ENCODE peak calls at places on chromosomes 11 and 22, in seven cellular contexts. A is upper lobe of right lung; G is prostate gland; W is CD8-positive, alpha-beta memory T cell; I is hepatocyte; L is gastrocnemius medialis; R is psoas muscle. Z is an unnamed sample. For H3K9me3 and H3K36me3, the result is how much of the 10 kb centered on the place peaks cover.

GRCh38 chr22:46352691-46353386 is 17.3 kb downstream of the TRMU start:
- DNase-seq in A (peak), R (peak), I (peak), W (no peak), G (peak), L (peak), Z (no peak)

GRCh38 chr11:66857234-66857926 is 516 bp downstream of the LRFN4 start:
- DNase-seq in I (peak), L (no peak), W (no peak), R (no peak), A (no peak), G (no peak), Z (no peak)

GRCh38 chr11:95599959-95600586 is 189.5 kb downstream of the FAM76B start:
- DNase-seq in R (no peak), L (no peak), W (no peak), A (no peak), G (no peak), I (no peak), Z (no peak)

GRCh38 chr11:3808846-3809623 is 675 bp downstream of the PGAP2 start:
- DNase-seq in I (peak), A (no peak), G (peak), R (no peak), W (peak), L (peak), Z (no peak)

GRCh38 chr22:36365020-36365411 is 22.8 kb downstream of the MYH9 start:
- DNase-seq in W (peak), L (no peak), I (peak), G (no peak), R (peak), A (no peak), Z (no peak)

GRCh38 chr11:21783954-21784353 is 408.9 kb upstream of the ANO5 start:
- DNase-seq in G (no peak), I (no peak), R (no peak), L (no peak), W (no peak), A (no peak), Z (no peak)

GRCh38 chr11:47276923-47277322 is 7.0 kb downstream of the MADD start:
- DNase-seq in A (no peak), L (no peak), G (no peak), R (no peak), I (no peak), W (no peak), Z (no peak)

GRCh38 chr11:62707277-62707771 is at the start of the genes BSCL2 and GNG3:
- DNase-seq in W (no peak), A (peak), G (no peak), L (no peak), I (peak), R (no peak), Z (peak)

GRCh38 chr22:23632178-23632577 is at the start of gene DRICH1:
- DNase-seq in I (no peak), G (no peak), A (no peak), L (no peak), R (no peak), W (peak), Z (no peak)

GRCh38 chr11:65041206-65042035 is at the start of gene SAC3D1:
- DNase-seq in G (no peak), W (no peak), R (no peak), A (peak), I (peak), L (no peak), Z (peak)

DNA sequence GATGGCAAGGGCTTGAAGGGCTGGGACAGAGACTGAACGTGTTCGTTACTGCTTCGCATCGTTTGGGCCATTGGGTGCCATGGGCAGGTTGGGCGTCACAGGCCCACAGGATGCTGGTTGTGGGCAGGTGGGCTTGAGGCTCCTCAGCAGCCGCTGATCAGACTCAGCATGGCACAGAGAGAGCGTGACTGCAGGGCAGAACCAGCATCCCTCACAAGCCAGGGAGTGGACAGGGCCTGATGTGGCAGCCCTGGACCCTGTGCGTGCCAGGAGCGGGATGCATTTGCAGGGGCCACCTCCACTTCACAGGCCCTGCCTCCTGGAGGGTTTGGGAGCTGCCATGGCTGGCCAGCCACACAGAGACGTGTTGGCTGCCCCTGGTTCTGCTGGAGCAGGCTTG is 1228.3 kb downstream of the BRD1 start:
- DNase-seq in I (no peak), R (no peak), A (no peak), W (no peak), G (no peak), L (no peak), Z (no peak)
- H3K9me3 ChIP-seq in I (under half), R (under half), A (under half), W (under half), G (under half), L (under half), Z (under half)

DNA sequence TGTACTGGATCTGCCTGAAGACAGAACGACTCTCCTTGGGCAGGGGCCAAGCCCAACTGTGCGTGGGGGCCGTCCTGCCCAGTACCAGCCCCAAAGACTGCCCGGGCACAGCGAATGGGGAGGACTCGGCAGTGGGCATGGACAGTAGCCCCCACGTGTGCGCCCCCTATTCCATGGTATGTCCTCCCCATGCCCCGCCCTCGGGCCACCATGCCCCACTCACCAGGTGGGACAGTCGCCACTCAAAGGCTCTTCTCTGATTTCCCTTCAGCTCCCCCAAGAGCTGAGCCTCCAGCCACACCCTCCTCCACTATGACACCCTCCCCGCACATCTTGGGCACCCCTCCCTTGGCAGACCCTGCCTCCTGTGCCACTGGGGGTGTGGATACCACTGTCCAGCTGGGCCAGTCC is 43.5 kb downstream of the GNB1L start:
- DNase-seq in A (no peak), R (no peak), W (no peak), G (no peak), L (no peak), I (no peak), Z (peak)
- H3K27ac ChIP-seq in A (no peak), R (no peak), W (no peak), G (no peak), L (no peak), I (no peak), Z (no peak)

GRCh38 chr11:59191899-59192298 is 20.0 kb downstream of the DTX4 start:
- DNase-seq in R (no peak), G (no peak), I (no peak), A (peak), L (no peak), W (no peak), Z (no peak)
- H3K36me3 ChIP-seq in R (under half), G (under half), I (under half), A (half or more), L (under half), W (under half), Z (under half)

GRCh38 chr22:47372111-47372581 is 609.7 kb downstream of the TBC1D22A start:
- DNase-seq in G (no peak), R (no peak), W (no peak), I (no peak), L (no peak), A (no peak), Z (peak)

GRCh38 chr22:47374273-47374771 is 611.9 kb downstream of the TBC1D22A start:
- DNase-seq in R (no peak), I (no peak), L (no peak), W (no peak), A (peak), G (no peak), Z (no peak)

GRCh38 chr22:47374901-47375575 is 612.6 kb downstream of the TBC1D22A start:
- DNase-seq in R (no peak), A (peak), W (no peak), I (no peak), L (no peak), G (no peak), Z (no peak)

GRCh38 chr22:47372596-47373385 is 610.3 kb downstream of the TBC1D22A start:
- DNase-seq in I (no peak), A (peak), R (no peak), G (no peak), W (no peak), L (no peak), Z (no peak)

DNA sequence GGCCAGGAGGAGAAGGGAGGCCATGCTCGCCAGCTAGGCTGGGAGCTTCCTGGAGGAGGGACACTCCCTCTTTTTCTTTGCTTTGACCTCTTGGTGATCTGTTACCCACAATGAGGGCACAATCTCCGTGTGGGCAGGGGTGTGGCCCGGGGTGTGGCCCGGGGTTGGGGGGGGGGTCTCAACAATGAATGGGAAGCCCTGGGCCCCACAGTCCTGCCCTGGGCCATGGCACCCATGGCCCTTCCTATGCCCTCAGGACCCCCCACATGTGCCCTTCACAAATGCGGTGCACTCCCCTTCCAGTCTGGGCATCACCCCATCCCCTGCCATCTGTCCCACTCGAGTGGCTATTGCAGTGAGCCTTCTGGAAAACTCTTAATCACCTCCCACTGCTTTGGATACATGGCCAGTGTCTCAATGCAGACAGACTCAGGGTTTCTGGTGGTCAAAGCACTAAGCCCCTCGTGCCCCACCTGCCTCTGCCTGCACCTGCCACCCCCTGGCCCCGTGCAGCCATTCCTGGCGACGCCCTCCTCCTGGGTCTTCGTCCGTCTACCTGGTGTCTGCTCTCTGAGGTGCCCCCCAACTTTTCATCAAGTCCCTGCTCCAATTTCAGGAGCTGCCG is 611.3 kb downstream of the TBC1D22A start:
- DNase-seq in A (no peak), I (no peak), R (no peak), W (no peak), L (no peak), G (no peak), Z (no peak)
- H3K9me3 ChIP-seq in A (under half), I (under half), R (under half), W (under half), L (under half), G (under half), Z (under half)

DNA sequence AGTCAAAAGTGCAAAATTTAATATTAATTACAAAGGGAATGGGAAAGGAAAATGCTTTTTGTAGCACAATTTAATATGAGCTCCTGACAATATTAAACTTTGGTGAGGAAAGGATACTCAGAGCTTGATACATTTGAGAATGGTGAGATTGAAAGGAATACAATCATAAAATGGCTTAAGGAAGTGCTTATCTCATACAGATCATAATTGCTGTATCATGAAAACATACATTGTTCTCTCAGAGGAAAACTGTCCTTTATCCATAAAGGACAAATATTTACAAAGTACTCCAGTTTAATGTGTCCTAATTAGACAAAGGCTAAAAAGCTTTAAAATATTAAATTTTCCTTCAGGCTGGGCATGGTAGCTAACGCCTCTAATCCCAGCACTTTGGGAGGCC is 260.4 kb downstream of the TMEM135 start:
- DNase-seq in A (no peak), G (no peak), R (no peak), L (no peak), W (no peak), I (no peak), Z (no peak)
- H3K27ac ChIP-seq in A (no peak), G (no peak), R (no peak), L (no peak), W (no peak), I (no peak), Z (no peak)

Z was measured in testis.